ENCODE peak calls at places on chromosomes 3 and 15, in ten cellular contexts. L is fibroblast of mammary gland, G is mucosa of descending colon, S is mesothelial cell of epicardium, D is H1, U is WTC11, Q is heart left ventricle, B is fibroblast of lung, P is glutamatergic neuron, T is HFFc6. I is an unnamed sample.

GRCh38 chr15:42920281-42921048 is at the start of gene TTBK2:
- DNase-seq in L (peak; percentile 98), G (peak; percentile 98), S (peak; percentile 98), D (peak; percentile 97), U (peak; percentile 98), Q (peak; percentile 99), B (peak; percentile 99), P (peak; percentile 99), T (peak; percentile 99), I (peak; percentile 98)

GRCh38 chr3:127392146-127392470 is 104.3 kb upstream of the PRR20G start:
- DNase-seq in L (no peak), G (no peak), S (no peak), D (no peak), U (no peak), Q (no peak), B (no peak), P (no peak), T (no peak), I (no peak)

GRCh38 chr15:94185547-94186236 is 45.7 kb upstream of the MCTP2 start:
- DNase-seq in L (no peak), G (no peak), S (no peak), D (no peak), U (no peak), Q (no peak), B (no peak), P (no peak), T (no peak), I (no peak)

GRCh38 chr3:104846270-104846669 is 520.4 kb upstream of the ALCAM start:
- DNase-seq in L (peak; percentile 70), G (no peak), S (no peak), D (no peak), U (no peak), Q (no peak), B (peak; percentile 69), P (no peak), T (peak; percentile 78), I (no peak)

GRCh38 chr3:32603064-32603463 is 32.4 kb upstream of the DYNC1LI1 start:
- DNase-seq in L (no peak), G (no peak), S (no peak), D (no peak), U (no peak), Q (no peak), B (no peak), P (no peak), T (no peak), I (no peak)

GRCh38 chr3:161163297-161163696 is 57.8 kb upstream of the NMD3 start:
- DNase-seq in L (peak; percentile 96), G (no peak), S (no peak), D (no peak), U (no peak), Q (no peak), B (peak; percentile 91), P (no peak), T (peak; percentile 70), I (no peak)

GRCh38 chr15:85179700-85180099 is 198.0 kb downstream of the PDE8A start:
- DNase-seq in L (no peak), G (no peak), S (no peak), D (no peak), U (no peak), Q (no peak), B (no peak), P (no peak), T (no peak), I (no peak)

GRCh38 chr3:27216955-27217552 is 152.1 kb downstream of the NEK10 start:
- DNase-seq in L (peak; percentile 61), G (no peak), S (no peak), D (no peak), U (no peak), Q (no peak), B (peak; percentile 19), P (no peak), T (peak; percentile 44), I (no peak)

GRCh38 chr3:81581966-81582599 is 179.4 kb downstream of the GBE1 start:
- DNase-seq in L (peak; percentile 59), G (no peak), S (no peak), D (peak; percentile 5), U (peak; percentile 42), Q (no peak), B (peak; percentile 62), P (peak; percentile 66), T (peak; percentile 35), I (peak; percentile 44)

GRCh38 chr3:107106316-107106715 is 270.9 kb upstream of the CCDC54 start:
- DNase-seq in L (peak; percentile 78), G (no peak), S (no peak), D (no peak), U (no peak), Q (no peak), B (peak; percentile 34), P (no peak), T (peak; percentile 13), I (no peak)

GRCh38 chr3:64885055-64885454 is 197.3 kb upstream of the ADAMTS9 start:
- DNase-seq in L (no peak), G (no peak), S (no peak), D (no peak), U (no peak), Q (no peak), B (no peak), P (no peak), T (no peak), I (no peak)

DNA sequence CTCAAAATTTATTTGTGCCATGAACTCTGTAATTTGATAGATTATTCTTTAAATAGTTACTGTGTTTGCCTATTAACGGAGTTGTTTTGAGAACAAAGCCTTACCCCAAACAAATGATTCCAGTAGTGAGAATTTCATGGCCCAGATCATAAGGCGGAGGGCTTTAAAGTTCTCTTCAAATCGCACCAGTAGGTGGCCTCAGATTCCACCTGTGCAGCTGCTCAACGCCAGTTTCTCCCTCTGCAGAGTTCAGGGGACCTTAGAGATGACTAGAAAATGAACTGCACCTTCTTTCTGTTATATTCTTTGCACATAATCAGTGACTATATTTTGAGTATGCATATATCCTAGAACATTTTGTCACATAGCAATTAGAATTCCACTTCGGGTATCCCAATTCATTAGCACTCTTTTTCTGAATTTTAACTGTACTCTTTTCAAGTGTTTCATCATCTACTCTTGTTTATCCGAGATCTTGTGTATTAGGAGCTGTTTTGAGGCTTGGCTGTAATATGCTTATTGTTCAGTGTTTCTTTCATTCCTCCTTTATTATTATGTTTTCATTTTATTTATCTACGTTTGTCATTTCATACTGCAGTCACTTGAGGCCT is 232.6 kb upstream of the CHRM5 start:
- DNase-seq in L (peak; percentile 36), G (no peak), S (no peak), D (no peak), U (peak; percentile 46), Q (no peak), B (peak; percentile 58), P (peak; percentile 39), T (no peak), I (peak; percentile 31)
- TF ChIP-seq CTCF in L (peak; percentile 59), G (no peak), S (no peak), D (peak; percentile 67), U (no peak), Q (peak; percentile 54), B (peak; percentile 55), P (no peak), T (peak; percentile 70), I (peak; percentile 58)

GRCh38 chr3:43994594-43995077 is 247.1 kb upstream of the TOPAZ1 start:
- DNase-seq in L (no peak), G (no peak), S (no peak), D (no peak), U (no peak), Q (no peak), B (no peak), P (no peak), T (no peak), I (no peak)

GRCh38 chr3:43995929-43996378 is 245.7 kb upstream of the TOPAZ1 start:
- DNase-seq in L (no peak), G (no peak), S (no peak), D (no peak), U (no peak), Q (no peak), B (no peak), P (no peak), T (no peak), I (no peak)

GRCh38 chr3:43997788-43998373 is 243.8 kb upstream of the TOPAZ1 start:
- DNase-seq in L (peak; percentile 22), G (no peak), S (no peak), D (no peak), U (peak; percentile 48), Q (no peak), B (peak; percentile 16), P (peak; percentile 41), T (no peak), I (peak; percentile 31)

GRCh38 chr3:43996379-43997301 is 245.0 kb upstream of the TOPAZ1 start:
- DNase-seq in L (peak; percentile 54), G (no peak), S (no peak), D (no peak), U (peak; percentile 58), Q (no peak), B (peak; percentile 59), P (peak; percentile 69), T (peak; percentile 41), I (peak; percentile 62)

GRCh38 chr3:43995078-43995928 is 246.4 kb upstream of the TOPAZ1 start:
- DNase-seq in L (peak; percentile 37), G (no peak), S (no peak), D (no peak), U (peak; percentile 60), Q (no peak), B (peak; percentile 27), P (peak; percentile 67), T (no peak), I (peak; percentile 63)
- TF ChIP-seq CTCF in L (no peak), G (no peak), S (no peak), D (no peak), U (no peak), Q (no peak), B (peak; percentile 1), P (no peak), T (no peak), I (no peak)

GRCh38 chr3:158573714-158574113 is 2.7 kb downstream of the MLF1 start:
- DNase-seq in L (peak; percentile 8), G (no peak), S (no peak), D (no peak), U (peak; percentile 13), Q (no peak), B (no peak), P (no peak), T (no peak), I (no peak)
- TF ChIP-seq CTCF in L (no peak), G (no peak), S (no peak), D (peak; percentile 11), U (no peak), Q (no peak), B (no peak), P (no peak), T (peak; percentile 19), I (no peak)

DNA sequence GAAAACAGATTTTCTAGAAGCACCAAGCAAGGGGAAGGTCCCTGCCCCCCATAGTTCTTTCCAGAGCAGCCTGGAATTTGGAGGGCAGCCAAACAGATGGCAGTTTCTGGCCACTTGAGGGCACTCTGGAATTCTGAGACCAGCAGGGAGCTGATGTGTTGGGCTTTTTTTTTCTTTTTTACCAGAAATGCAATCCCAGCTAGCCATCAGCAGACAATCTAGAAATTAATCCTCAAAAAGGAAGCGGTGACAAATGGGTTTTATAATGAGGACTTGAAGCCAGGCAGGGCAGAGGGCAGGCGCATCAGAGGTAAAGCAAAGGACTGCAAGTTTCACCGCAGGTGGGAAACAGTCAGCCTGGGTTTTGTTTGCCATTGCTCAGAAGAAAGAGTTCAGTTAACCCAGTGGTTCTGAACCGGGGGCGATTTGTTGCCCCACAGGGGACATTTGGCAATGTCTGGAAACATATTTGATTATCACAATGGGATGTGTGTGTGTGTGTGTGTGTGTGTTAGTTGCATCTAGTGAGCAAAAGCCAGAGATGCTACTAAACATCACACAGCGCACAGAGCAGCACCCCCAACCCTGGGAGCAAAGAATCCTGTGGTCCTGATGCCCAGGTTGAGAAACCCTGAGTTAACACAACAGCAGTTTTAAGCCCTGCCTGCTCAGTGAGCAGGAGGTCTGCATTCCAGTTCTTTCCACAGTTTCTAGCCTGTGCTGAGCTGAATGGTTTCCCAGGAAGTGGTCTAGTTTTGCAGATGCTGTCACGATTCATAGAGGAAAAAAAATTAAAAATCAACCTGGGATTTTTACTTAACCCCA is 170.8 kb upstream of the PROK2 start:
- DNase-seq in L (peak; percentile 93), G (peak; percentile 55), S (peak; percentile 48), D (peak; percentile 38), U (peak; percentile 64), Q (peak; percentile 62), B (peak; percentile 85), P (peak; percentile 63), T (peak; percentile 80), I (peak; percentile 61)
- TF ChIP-seq CTCF in L (peak; percentile 82), G (peak; percentile 44), S (peak; percentile 52), D (peak; percentile 72), U (peak; percentile 23), Q (peak; percentile 83), B (peak; percentile 80), P (no peak), T (peak; percentile 87), I (peak; percentile 68)